ENCODE peak calls at places on chromosomes 3 and 15, in ten cellular contexts. V is GM20000; O is MM.1S; B is HTR-8/SVneo; G is CD8-positive, alpha-beta memory T cell; S is MCF 10A; E is LNCaP clone FGC; M is hypothalamus; U is stimulated activated CD4-positive, alpha-beta T cell treated with anti-CD3 and anti-CD28 coated beads, Interleukin-2, amount 100 ng/mL, for 48 hours; X is GM18507. D is an unnamed sample.

GRCh38 chr3:40312661-40313226 is 3.2 kb downstream of the EIF1B start:
- DNase-seq in V (no peak), O (no peak), B (no peak), G (no peak), S (no peak), E (no peak), M (no peak), U (no peak), X (no peak), D (no peak)

GRCh38 chr3:12734960-12735359 is 24.1 kb downstream of the TMEM40 start:
- DNase-seq in V (no peak), O (no peak), B (no peak), G (no peak), S (no peak), E (no peak), M (no peak), U (no peak), X (no peak), D (no peak)

GRCh38 chr3:181279239-181279565 is 289.7 kb upstream of the DNAJC19 start:
- DNase-seq in V (no peak), O (no peak), B (no peak), G (no peak), S (no peak), E (no peak), M (no peak), U (no peak), X (no peak), D (no peak)

GRCh38 chr15:70580286-70580685 is 183.1 kb downstream of the UACA start:
- DNase-seq in V (no peak), O (no peak), B (no peak), G (no peak), S (no peak), E (no peak), M (no peak), U (no peak), X (no peak), D (no peak)

GRCh38 chr3:73664389-73664788 is 39.6 kb upstream of the PDZRN3 start:
- DNase-seq in V (no peak), O (peak; percentile 71), B (no peak), G (no peak), S (no peak), E (no peak), M (no peak), U (no peak), X (no peak), D (no peak)

GRCh38 chr3:122469659-122470058 is 45.1 kb downstream of the KPNA1 start:
- DNase-seq in V (no peak), O (no peak), B (no peak), G (no peak), S (no peak), E (no peak), M (no peak), U (no peak), X (no peak), D (no peak)

GRCh38 chr15:58779554-58779953 is 8.5 kb downstream of the MINDY2 start:
- DNase-seq in V (no peak), O (no peak), B (no peak), G (no peak), S (no peak), E (no peak), M (no peak), U (no peak), X (no peak), D (no peak)

GRCh38 chr3:171772427-171773056 is 37.7 kb downstream of the PLD1 start:
- DNase-seq in V (peak; percentile 57), O (peak; percentile 67), B (peak; percentile 44), G (peak; percentile 48), S (peak; percentile 78), E (peak; percentile 37), M (no peak), U (peak; percentile 37), X (peak; percentile 18), D (peak; percentile 69)

GRCh38 chr3:43340403-43340802 is 54.1 kb downstream of the SNRK start:
- DNase-seq in V (no peak), O (no peak), B (no peak), G (no peak), S (no peak), E (no peak), M (no peak), U (no peak), X (no peak), D (no peak)

GRCh38 chr3:133803474-133803873 is 2.1 kb upstream of the SRPRB start:
- DNase-seq in V (no peak), O (no peak), B (no peak), G (no peak), S (no peak), E (no peak), M (no peak), U (no peak), X (no peak), D (no peak)

GRCh38 chr3:143433787-143434378 is 314.3 kb downstream of the CHST2 start:
- DNase-seq in V (peak; percentile 24), O (no peak), B (no peak), G (no peak), S (peak; percentile 36), E (no peak), M (no peak), U (peak; percentile 39), X (no peak), D (no peak)

GRCh38 chr15:93040288-93041158 is 48.5 kb downstream of the RGMA start:
- DNase-seq in V (no peak), O (no peak), B (no peak), G (peak; percentile 21), S (no peak), E (no peak), M (no peak), U (no peak), X (no peak), D (peak; percentile 94)

GRCh38 chr3:150912501-150912900 is 7.3 kb upstream of the MINDY4B start:
- DNase-seq in V (no peak), O (no peak), B (no peak), G (no peak), S (no peak), E (no peak), M (no peak), U (no peak), X (no peak), D (no peak)

GRCh38 chr15:98076021-98076816 is 115.7 kb downstream of the ARRDC4 start:
- DNase-seq in V (no peak), O (no peak), B (no peak), G (no peak), S (no peak), E (no peak), M (no peak), U (no peak), X (no peak), D (peak; percentile 70)

GRCh38 chr15:42010434-42010833 is 10.4 kb downstream of the PLA2G4E start:
- DNase-seq in V (peak; percentile 60), O (peak; percentile 86), B (no peak), G (no peak), S (peak; percentile 58), E (no peak), M (no peak), U (no peak), X (peak; percentile 54), D (no peak)

GRCh38 chr3:99579246-99579645 is 59.1 kb upstream of the COL8A1 start:
- DNase-seq in V (no peak), O (no peak), B (peak; percentile 43), G (no peak), S (peak; percentile 40), E (no peak), M (no peak), U (no peak), X (no peak), D (no peak)

GRCh38 chr3:52299815-52300611 is 12.4 kb downstream of the GLYCTK start:
- DNase-seq in V (peak; percentile 41), O (no peak), B (peak; percentile 54), G (no peak), S (peak; percentile 18), E (no peak), M (no peak), U (no peak), X (no peak), D (peak; percentile 95)

GRCh38 chr3:122246214-122246613 is 62.7 kb downstream of the CASR start:
- DNase-seq in V (no peak), O (peak; percentile 31), B (no peak), G (no peak), S (no peak), E (no peak), M (no peak), U (no peak), X (no peak), D (no peak)

GRCh38 chr3:31210068-31210650 is 315.7 kb upstream of the GADL1 start:
- DNase-seq in V (no peak), O (no peak), B (no peak), G (no peak), S (peak; percentile 43), E (no peak), M (no peak), U (no peak), X (no peak), D (no peak)

GRCh38 chr15:71788646-71789579 is 21.4 kb upstream of the NR2E3 start:
- DNase-seq in V (no peak), O (no peak), B (no peak), G (no peak), S (no peak), E (no peak), M (no peak), U (no peak), X (no peak), D (no peak)